ENCODE peak calls at places on chromosome 19, in five cellular contexts. A is brain microvascular endothelial cell; W is NCI-H2029 treated with DMSO at 0.1 percent for 48 hours; S is ELR; N is natural killer cell treated with Interleukin-12 subunit alpha and Interleukin-12 subunit beta and Interleukin-15 and Interleukin-18, amount 100 ng/mL, for 72 hours. U is an unnamed sample.

GRCh38 chr19:17244618-17245534 is 843 bp downstream of the NR2F6 start:
- DNase-seq in A (no peak), W (no peak), S (peak; percentile 20), N (no peak), U (no peak)

GRCh38 chr19:11710313-11710712 is 28.4 kb downstream of the ZNF823 start:
- DNase-seq in A (no peak), W (no peak), S (no peak), N (no peak), U (no peak)

GRCh38 chr19:11767633-11768133 is 883 bp downstream of the ZNF441 start:
- DNase-seq in A (peak; percentile 9), W (no peak), S (peak; percentile 51), N (no peak), U (no peak)

GRCh38 chr19:14542721-14543328 is 13.4 kb downstream of the TECR start:
- DNase-seq in A (no peak), W (no peak), S (peak; percentile 43), N (no peak), U (no peak)

GRCh38 chr19:15187026-15188007 is 13.5 kb downstream of the NOTCH3 start:
- DNase-seq in A (no peak), W (no peak), S (peak; percentile 30), N (no peak), U (no peak)

GRCh38 chr19:29502581-29502850 is 23.3 kb upstream of the VSTM2B start:
- DNase-seq in A (no peak), W (no peak), S (no peak), N (no peak), U (no peak)

GRCh38 chr19:41700381-41701195 is 7.8 kb upstream of the CEACAM5 start:
- DNase-seq in A (no peak), W (no peak), S (no peak), N (no peak), U (no peak)

GRCh38 chr19:5282926-5283325 is 57.7 kb downstream of the PTPRS start:
- DNase-seq in A (no peak), W (no peak), S (no peak), N (no peak), U (no peak)

GRCh38 chr19:42295831-42296525 is 6.0 kb upstream of the PRR19 start:
- DNase-seq in A (no peak), W (peak; percentile 67), S (peak; percentile 72), N (peak; percentile 87), U (peak; percentile 81)

GRCh38 chr19:31518216-31518615 is 169.0 kb upstream of the TSHZ3 start:
- DNase-seq in A (no peak), W (no peak), S (no peak), N (no peak), U (no peak)

GRCh38 chr19:50419022-50419579 is 363 bp downstream of the SPIB start:
- DNase-seq in A (no peak), W (no peak), S (no peak), N (peak; percentile 41), U (no peak)

GRCh38 chr19:45440259-45440638 is 16.5 kb upstream of the ERCC1 start:
- DNase-seq in A (no peak), W (no peak), S (no peak), N (no peak), U (no peak)

GRCh38 chr19:39172700-39173501 is 23.9 kb upstream of the NCCRP1 start:
- DNase-seq in A (no peak), W (no peak), S (no peak), N (no peak), U (no peak)

GRCh38 chr19:45211751-45212381 is 33.3 kb downstream of the BLOC1S3 start:
- DNase-seq in A (no peak), W (no peak), S (no peak), N (no peak), U (no peak)

GRCh38 chr19:29812080-29812880 is 489 bp downstream of the CCNE1 start:
- DNase-seq in A (no peak), W (no peak), S (peak; percentile 27), N (peak; percentile 63), U (no peak)

GRCh38 chr19:41323430-41324125 is 13.6 kb downstream of the CCDC97 start:
- DNase-seq in A (peak; percentile 97), W (no peak), S (peak; percentile 93), N (no peak), U (no peak)

GRCh38 chr19:29154163-29154562 is 58.8 kb downstream of the UQCRFS1 start:
- DNase-seq in A (no peak), W (no peak), S (no peak), N (no peak), U (no peak)

GRCh38 chr19:2638417-2638940 is 64.0 kb downstream of the GNG7 start:
- DNase-seq in A (no peak), W (no peak), S (no peak), N (no peak), U (no peak)

GRCh38 chr19:8663920-8664670 is 33.7 kb downstream of the NFILZ start:
- DNase-seq in A (no peak), W (no peak), S (no peak), N (no peak), U (peak; percentile 37)

GRCh38 chr19:18894254-18895037 is 1.5 kb downstream of the CERS1 start:
- DNase-seq in A (no peak), W (no peak), S (peak; percentile 49), N (no peak), U (no peak)

GRCh38 chr19:12763100-12763499 is 11.5 kb downstream of the BEST2 start:
- DNase-seq in A (no peak), W (no peak), S (no peak), N (no peak), U (no peak)

GRCh38 chr19:676343-677105 is at the start of gene FSTL3:
- DNase-seq in A (peak; percentile 25), W (no peak), S (peak; percentile 40), N (no peak), U (no peak)

GRCh38 chr19:16714702-16715294 is 4.8 kb upstream of the NWD1 start:
- DNase-seq in A (peak; percentile 27), W (peak; percentile 20), S (peak; percentile 45), N (no peak), U (peak; percentile 8)

GRCh38 chr19:14400913-14401312 is 18.2 kb downstream of the DDX39A start:
- DNase-seq in A (peak; percentile 52), W (peak; percentile 28), S (peak; percentile 60), N (no peak), U (no peak)

GRCh38 chr19:18590273-18591272 is 2.0 kb downstream of the REX1BD start:
- DNase-seq in A (peak; percentile 56), W (peak; percentile 91), S (peak; percentile 36), N (no peak), U (no peak)

U was measured in T-cell.